ENCODE peak calls at places on chromosomes 1 and 21, in five cellular contexts. A, E, K, V and C are unnamed samples.
A peak's percentile ranks its signal among the peaks of the same experiment; 100 is the strongest.

GRCh38 chr1:109927908-109928307 is 17.3 kb downstream of the CSF1 start:
- DNase-seq in A (peak; percentile 78), E (peak; percentile 75), K (peak; percentile 96), V (peak; percentile 44), C (peak; percentile 80)

GRCh38 chr1:237032029-237032428 is 10.0 kb upstream of the RYR2 start:
- DNase-seq in A (peak; percentile 12), E (no peak), K (no peak), V (no peak), C (peak; percentile 48)

GRCh38 chr1:35962952-35963351 is 32.0 kb downstream of the AGO3 start:
- DNase-seq in A (no peak), E (no peak), K (no peak), V (no peak), C (no peak)

GRCh38 chr1:15578921-15579682 is 5.7 kb downstream of the AGMAT start:
- DNase-seq in A (no peak), E (no peak), K (no peak), V (peak; percentile 53), C (no peak)

GRCh38 chr1:162997499-162998285 is 71.5 kb upstream of the RGS4 start:
- DNase-seq in A (peak; percentile 29), E (no peak), K (peak; percentile 81), V (no peak), C (peak; percentile 57)

GRCh38 chr1:203200059-203200553 is 13.6 kb upstream of the CHI3L1 start:
- DNase-seq in A (no peak), E (no peak), K (peak; percentile 82), V (no peak), C (no peak)

GRCh38 chr1:153513666-153514065 is 22.1 kb downstream of the S100A6 start:
- DNase-seq in A (no peak), E (no peak), K (no peak), V (no peak), C (no peak)

GRCh38 chr21:35508389-35508888 is 459.3 kb upstream of the RUNX1 start:
- DNase-seq in A (no peak), E (peak; percentile 54), K (peak; percentile 92), V (no peak), C (peak; percentile 51)

GRCh38 chr1:229105822-229106525 is 164.9 kb upstream of the RAB4A start:
- DNase-seq in A (no peak), E (no peak), K (no peak), V (no peak), C (no peak)

GRCh38 chr1:80962559-80962958 is 838.2 kb upstream of the ADGRL2 start:
- DNase-seq in A (no peak), E (no peak), K (no peak), V (no peak), C (no peak)

GRCh38 chr1:168217664-168218063 is 8.1 kb upstream of the SFT2D2 start:
- DNase-seq in A (no peak), E (no peak), K (no peak), V (no peak), C (no peak)

GRCh38 chr1:33637846-33638440 is 165.5 kb downstream of the ZSCAN20 start:
- DNase-seq in A (no peak), E (no peak), K (no peak), V (no peak), C (no peak)

GRCh38 chr1:21496886-21497285 is 12.3 kb upstream of the ALPL start:
- DNase-seq in A (no peak), E (no peak), K (no peak), V (no peak), C (no peak)

GRCh38 chr21:29073222-29074006 is at the start of gene CCT8:
- DNase-seq in A (peak; percentile 99), E (peak; percentile 99), K (peak; percentile 100), V (peak; percentile 98), C (peak; percentile 100)

GRCh38 chr1:30420519-30421050 is 302.8 kb downstream of the MATN1 start:
- DNase-seq in A (no peak), E (no peak), K (no peak), V (no peak), C (no peak)

GRCh38 chr21:44850208-44850800 is 23.2 kb downstream of the PTTG1IP start:
- DNase-seq in A (no peak), E (peak; percentile 62), K (no peak), V (no peak), C (no peak)

GRCh38 chr21:42227909-42228708 is 9.2 kb downstream of the ABCG1 start:
- DNase-seq in A (no peak), E (peak; percentile 95), K (peak; percentile 96), V (peak; percentile 93), C (peak; percentile 75)

GRCh38 chr21:36881223-36881622 is 85.2 kb downstream of the HLCS start:
- DNase-seq in A (peak; percentile 9), E (no peak), K (peak; percentile 64), V (no peak), C (peak; percentile 19)

GRCh38 chr1:180643693-180644092 is 11.9 kb downstream of the XPR1 start:
- DNase-seq in A (peak; percentile 22), E (no peak), K (peak; percentile 60), V (no peak), C (peak; percentile 43)

GRCh38 chr21:34116569-34116968 is 43.2 kb downstream of the MRPS6 start:
- DNase-seq in A (no peak), E (peak; percentile 55), K (no peak), V (no peak), C (no peak)

GRCh38 chr1:64917328-64917861 is 49.0 kb downstream of the JAK1 start:
- DNase-seq in A (peak; percentile 99), E (peak; percentile 34), K (peak; percentile 97), V (no peak), C (peak; percentile 97)

GRCh38 chr1:99650773-99651437 is 5.0 kb downstream of the PALMD start:
- DNase-seq in A (peak; percentile 34), E (no peak), K (peak; percentile 79), V (no peak), C (no peak)

DNA sequence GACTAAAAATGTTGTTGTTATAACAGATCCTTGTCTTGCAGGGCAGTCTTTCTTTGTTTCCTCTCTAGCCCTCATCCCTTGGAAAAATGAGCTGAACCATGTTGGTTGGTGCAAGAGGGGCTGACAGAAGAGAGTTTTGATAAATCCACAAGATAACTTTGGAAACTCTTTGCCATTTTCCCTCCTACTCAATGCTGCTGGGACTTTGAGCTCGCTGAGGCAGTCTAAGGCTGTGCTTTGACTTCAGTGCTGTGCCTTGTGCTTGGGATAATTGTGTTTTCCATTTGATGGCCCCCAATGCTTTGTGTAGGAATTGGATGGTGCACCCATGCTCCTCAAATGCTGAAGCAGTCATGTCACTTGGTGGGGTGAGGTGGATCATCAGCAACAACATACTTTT is 31.7 kb downstream of the ST6GALNAC3 start:
- DNase-seq in A (no peak), E (no peak), K (no peak), V (no peak), C (no peak)
- H3K4me3 ChIP-seq in A (no peak overlapping the region), E (no peak overlapping the region), K (no peak overlapping the region), V (no peak overlapping the region), C (no peak overlapping the region)

GRCh38 chr1:192316692-192317091 is at the start of gene RGS21:
- DNase-seq in A (no peak), E (no peak), K (no peak), V (no peak), C (no peak)

GRCh38 chr1:192311281-192311680 is 5.5 kb upstream of the RGS21 start:
- DNase-seq in A (peak; percentile 54), E (no peak), K (peak; percentile 69), V (no peak), C (peak; percentile 70)
- TF ChIP-seq CTCF in A (peak; percentile 63), E (no peak), K (peak; percentile 61), V (no peak), C (peak; percentile 69)

DNA sequence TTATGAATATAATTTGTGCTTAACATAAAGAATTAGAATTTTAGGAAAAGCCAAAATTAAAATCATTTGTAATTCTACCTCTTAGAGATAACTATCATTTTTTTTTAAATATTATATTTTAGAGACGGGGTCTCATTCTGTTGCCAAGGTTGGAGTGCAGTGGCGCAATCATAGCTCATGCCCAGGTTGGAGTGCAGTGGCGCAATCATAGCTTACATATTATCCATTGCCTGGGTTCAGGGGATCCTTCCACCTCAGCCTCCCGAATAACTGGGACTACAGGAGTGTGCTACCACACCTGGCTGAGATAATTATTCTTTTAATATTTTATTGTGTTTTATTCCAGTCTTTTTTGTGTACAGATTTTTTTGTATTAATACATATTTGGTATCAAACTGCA is 8.3 kb downstream of the RASAL2 start:
- DNase-seq in A (no peak), E (no peak), K (no peak), V (no peak), C (no peak)
- H3K4me3 ChIP-seq in A (no peak overlapping the region), E (no peak overlapping the region), K (no peak overlapping the region), V (no peak overlapping the region), C (no peak overlapping the region)

DNA sequence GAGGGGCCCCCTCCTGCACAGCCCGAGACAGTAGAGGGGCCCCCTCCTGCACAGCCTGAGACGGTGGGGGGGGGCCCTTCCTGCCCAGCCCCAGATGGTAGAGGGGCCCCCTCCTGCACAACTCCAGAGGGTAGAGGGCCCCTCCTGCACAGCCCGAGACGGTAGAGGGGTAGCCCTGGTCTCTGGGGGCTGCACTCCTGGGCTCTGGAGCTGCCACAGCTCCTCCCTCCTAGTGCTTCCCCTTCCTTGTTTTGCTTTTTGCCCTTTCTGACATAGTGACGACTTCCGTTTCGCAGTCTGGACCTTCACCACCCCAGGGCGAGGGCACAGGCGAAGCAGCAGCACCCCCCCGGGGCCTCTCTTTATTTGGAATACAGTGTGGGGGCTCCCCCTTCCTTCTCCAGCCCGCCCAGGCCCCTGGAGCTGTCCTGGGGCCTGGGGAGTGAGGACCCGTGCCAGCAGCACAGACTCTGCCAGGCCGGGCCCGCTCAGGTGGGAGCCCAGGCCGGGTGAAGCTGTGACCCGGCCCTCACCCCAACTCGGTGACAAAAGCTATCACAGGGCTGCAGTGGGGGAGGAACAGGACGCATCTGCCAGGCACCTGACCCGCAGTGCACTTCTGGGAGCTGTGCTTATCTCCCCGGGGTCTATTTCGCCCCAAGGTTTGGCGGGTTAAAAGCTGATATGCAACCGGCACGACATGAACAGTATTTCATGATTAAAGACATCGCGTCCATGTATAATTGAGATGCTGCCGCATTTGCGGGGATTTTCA is 1.1 kb upstream of the PRXL2B start:
- DNase-seq in A (no peak), E (peak; percentile 83), K (peak; percentile 34), V (peak; percentile 91), C (peak; percentile 29)
- TF ChIP-seq CTCF in A (no peak), E (no peak), K (no peak), V (no peak), C (no peak)

GRCh38 chr1:90836345-90836679 is 119.2 kb upstream of the BARHL2 start:
- DNase-seq in A (no peak), E (no peak), K (no peak), V (no peak), C (no peak)
- H3K4me3 ChIP-seq in A (peak overlapping the region; percentile 5), E (peak overlapping the region; percentile 11), K (peak overlapping the region; percentile 25), V (peak overlapping the region; percentile 40), C (no peak overlapping the region)